ENCODE peak calls at places on chromosomes 16 and 17, in ten cellular contexts. L is brain microvascular endothelial cell; W is lower lobe of right lung; C is heart right ventricle; I is CD8-positive, alpha-beta memory T cell; N is tibial nerve; P is naive thymus-derived CD4-positive, alpha-beta T cell; E is IMR-90; O is BE2C; M is sigmoid colon. H is an unnamed sample. For H3K36me3, the result is how much of the 10 kb centered on the place peaks cover.

GRCh38 chr16:2739555-2740435 is 12.6 kb upstream of the SRRM2 start:
- DNase-seq in L (no peak), W (peak), C (no peak), I (no peak), N (no peak), P (no peak), E (no peak), O (no peak), M (no peak), H (no peak)

GRCh38 chr17:51152766-51153209 is 571 bp upstream of the NME1 start:
- DNase-seq in L (no peak), W (no peak), C (no peak), I (no peak), N (no peak), P (no peak), E (peak), O (no peak), M (no peak), H (no peak)

GRCh38 chr16:68782198-68783174 is 45.4 kb downstream of the CDH1 start:
- DNase-seq in L (no peak), W (no peak), C (no peak), I (no peak), N (no peak), P (no peak), E (no peak), O (no peak), M (no peak), H (no peak)

GRCh38 chr17:57946798-57947358 is 8.3 kb downstream of the CUEDC1 start:
- DNase-seq in L (peak), W (peak), C (peak), I (peak), N (no peak), P (peak), E (peak), O (no peak), M (peak), H (peak)

GRCh38 chr16:10878644-10879498 is 1.9 kb downstream of the CIITA start:
- DNase-seq in L (peak), W (peak), C (no peak), I (no peak), N (no peak), P (no peak), E (peak), O (no peak), M (peak), H (no peak)

GRCh38 chr16:1512774-1513173 is 19.6 kb downstream of the TELO2 start:
- DNase-seq in L (no peak), W (no peak), C (no peak), I (no peak), N (no peak), P (no peak), E (no peak), O (no peak), M (no peak), H (no peak)

GRCh38 chr16:84198401-84198800 is 7.4 kb downstream of the ADAD2 start:
- DNase-seq in L (peak), W (no peak), C (no peak), I (no peak), N (peak), P (no peak), E (peak), O (peak), M (no peak), H (no peak)

GRCh38 chr16:50310308-50311133 is 44.2 kb downstream of the ADCY7 start:
- DNase-seq in L (no peak), W (peak), C (no peak), I (no peak), N (no peak), P (no peak), E (no peak), O (no peak), M (peak), H (no peak)

GRCh38 chr17:13076905-13077304 is 59.1 kb upstream of the ELAC2 start:
- DNase-seq in L (no peak), W (no peak), C (no peak), I (no peak), N (no peak), P (no peak), E (no peak), O (no peak), M (no peak), H (no peak)

GRCh38 chr17:28554565-28554964 is 2.1 kb upstream of the UNC119 start:
- DNase-seq in L (no peak), W (no peak), C (no peak), I (no peak), N (no peak), P (no peak), E (no peak), O (no peak), M (no peak), H (no peak)

GRCh38 chr16:31080035-31080629 is 5.9 kb downstream of the ZNF646 start:
- DNase-seq in L (no peak), W (no peak), C (no peak), I (no peak), N (no peak), P (no peak), E (no peak), O (no peak), M (peak), H (no peak)

GRCh38 chr17:67801626-67802175 is 23.6 kb upstream of the BPTF start:
- DNase-seq in L (no peak), W (no peak), C (no peak), I (no peak), N (no peak), P (no peak), E (no peak), O (no peak), M (no peak), H (no peak)

GRCh38 chr17:51461578-51462004 is 201.2 kb downstream of the UTP18 start:
- DNase-seq in L (peak), W (peak), C (peak), I (no peak), N (no peak), P (peak), E (peak), O (peak), M (no peak), H (peak)

GRCh38 chr17:76751416-76751993 is 13.6 kb downstream of the MFSD11 start:
- DNase-seq in L (no peak), W (no peak), C (no peak), I (no peak), N (no peak), P (no peak), E (no peak), O (no peak), M (no peak), H (no peak)
- H3K36me3 ChIP-seq in L (under half), W (under half), C (half or more), I (under half), N (under half), P (under half), E (under half), O (under half), M (under half), H (under half)

GRCh38 chr17:1894753-1895339 is 65.0 kb downstream of the RPA1 start:
- DNase-seq in L (no peak), W (peak), C (no peak), I (no peak), N (no peak), P (no peak), E (no peak), O (no peak), M (no peak), H (no peak)

GRCh38 chr17:1888741-1889140 is 58.9 kb downstream of the RPA1 start:
- DNase-seq in L (no peak), W (no peak), C (no peak), I (no peak), N (no peak), P (no peak), E (no peak), O (no peak), M (no peak), H (no peak)

GRCh38 chr17:1896243-1897163 is 66.7 kb downstream of the RPA1 start:
- DNase-seq in L (no peak), W (no peak), C (no peak), I (no peak), N (no peak), P (no peak), E (no peak), O (no peak), M (no peak), H (no peak)

GRCh38 chr17:1890758-1891450 is 61.1 kb downstream of the RPA1 start:
- DNase-seq in L (no peak), W (no peak), C (no peak), I (peak), N (no peak), P (no peak), E (no peak), O (no peak), M (no peak), H (no peak)
- H3K36me3 ChIP-seq in L (under half), W (half or more), C (half or more), I (under half), N (under half), P (under half), E (under half), O (under half), M (under half), H (half or more)

GRCh38 chr16:57788252-57788841 is 13.9 kb downstream of the KIFC3 start:
- DNase-seq in L (no peak), W (no peak), C (no peak), I (no peak), N (no peak), P (no peak), E (no peak), O (no peak), M (peak), H (no peak)

GRCh38 chr16:57788951-57789350 is 13.3 kb downstream of the KIFC3 start:
- DNase-seq in L (no peak), W (no peak), C (no peak), I (no peak), N (no peak), P (no peak), E (no peak), O (no peak), M (no peak), H (no peak)

GRCh38 chr16:57785924-57786323 is 16.4 kb downstream of the KIFC3 start:
- DNase-seq in L (no peak), W (no peak), C (no peak), I (no peak), N (no peak), P (no peak), E (no peak), O (no peak), M (no peak), H (no peak)

GRCh38 chr16:57786632-57787518 is 15.4 kb downstream of the KIFC3 start:
- DNase-seq in L (no peak), W (peak), C (peak), I (no peak), N (no peak), P (no peak), E (peak), O (peak), M (peak), H (no peak)

DNA sequence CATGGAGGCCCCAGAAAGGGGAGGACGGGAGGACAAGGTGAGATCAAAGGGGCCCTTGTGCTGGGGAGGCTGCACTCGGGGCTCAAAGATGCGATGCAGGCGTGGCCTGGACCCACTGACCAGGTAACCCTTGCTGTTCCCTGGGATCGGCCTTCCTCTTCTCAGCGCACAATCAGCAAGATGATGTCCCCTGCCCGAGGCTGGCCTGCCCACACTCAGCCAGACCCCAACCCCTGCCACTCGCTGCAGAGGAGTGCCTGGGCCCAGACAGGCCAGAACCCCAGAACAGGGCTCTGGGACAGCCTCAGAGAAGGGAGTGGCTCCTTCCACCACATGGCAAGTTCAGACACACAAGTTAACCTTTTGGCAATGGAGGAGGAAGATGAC is 14.8 kb downstream of the KIFC3 start:
- DNase-seq in L (no peak), W (no peak), C (no peak), I (no peak), N (no peak), P (no peak), E (no peak), O (no peak), M (no peak), H (no peak)
- H3K36me3 ChIP-seq in L (half or more), W (half or more), C (half or more), I (under half), N (under half), P (under half), E (under half), O (under half), M (under half), H (under half)

GRCh38 chr17:38893113-38893512 is 23.3 kb downstream of the LASP1 start:
- DNase-seq in L (no peak), W (no peak), C (no peak), I (no peak), N (no peak), P (no peak), E (no peak), O (no peak), M (no peak), H (no peak)
- H3K36me3 ChIP-seq in L (half or more), W (half or more), C (half or more), I (under half), N (under half), P (under half), E (half or more), O (under half), M (under half), H (under half)

DNA sequence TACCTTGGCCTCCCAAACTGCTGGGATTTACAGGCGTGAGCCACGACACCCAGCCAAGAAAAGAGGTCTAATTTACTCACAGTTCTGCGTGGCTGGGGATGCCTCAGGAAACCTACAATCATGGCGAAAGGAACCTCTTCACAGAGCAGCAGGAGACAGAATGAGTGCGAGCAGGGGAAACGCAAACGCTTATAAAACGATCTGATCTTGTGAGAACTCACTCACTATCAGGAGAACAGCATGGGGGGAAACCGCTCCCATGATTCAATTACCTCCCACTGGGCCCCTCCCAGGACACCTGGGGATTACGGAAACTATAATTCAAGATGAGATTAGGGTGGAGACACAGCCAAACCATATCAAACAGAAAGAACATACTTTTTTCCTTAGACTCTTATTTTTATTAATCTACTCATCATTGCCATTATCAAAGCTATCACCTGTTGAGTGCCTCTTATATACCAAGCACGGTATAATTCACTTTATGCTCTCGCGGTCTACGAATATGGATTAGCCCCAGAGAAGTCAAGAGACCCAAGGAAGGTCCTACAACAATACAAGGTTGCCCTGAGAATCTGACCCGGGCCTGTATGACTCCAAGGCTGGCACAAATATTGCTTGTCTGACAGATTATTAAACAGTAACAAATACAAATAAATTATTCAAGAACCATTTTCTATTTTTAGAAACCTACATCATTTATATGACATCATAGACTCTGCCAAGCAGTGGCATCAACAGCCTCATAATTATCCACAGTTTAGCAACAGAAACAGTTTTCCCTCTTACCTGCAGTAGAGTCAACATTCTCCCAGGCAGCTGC is 2.4 kb downstream of the POLR3K start:
- DNase-seq in L (no peak), W (no peak), C (no peak), I (no peak), N (no peak), P (no peak), E (no peak), O (no peak), M (no peak), H (no peak)
- H3K36me3 ChIP-seq in L (under half), W (under half), C (half or more), I (under half), N (under half), P (under half), E (under half), O (under half), M (under half), H (half or more)

H was measured in HAP-1.